ENCODE peak calls at places on chromosomes 1 and 21, in six cellular contexts. B is DND-41, J is PC-3, H is GM23248, M is kidney, K is fibroblast of lung. O is an unnamed sample.

GRCh38 chr1:157377216-157377821 is 175.0 kb downstream of the FCRL5 start:
- DNase-seq in B (peak; percentile 51), J (peak; percentile 74), H (peak; percentile 63), M (no peak), K (peak; percentile 17), O (no peak)

GRCh38 chr1:220573836-220574235 is 45.9 kb downstream of the MARK1 start:
- DNase-seq in B (no peak), J (no peak), H (no peak), M (no peak), K (no peak), O (no peak)

GRCh38 chr1:52294580-52294979 is 71.4 kb downstream of the CC2D1B start:
- DNase-seq in B (no peak), J (no peak), H (peak; percentile 51), M (no peak), K (no peak), O (no peak)

GRCh38 chr1:25927541-25928265 is 21.5 kb upstream of the STMN1 start:
- DNase-seq in B (no peak), J (no peak), H (no peak), M (no peak), K (no peak), O (no peak)

GRCh38 chr21:31594726-31595125 is 64.8 kb upstream of the SOD1 start:
- DNase-seq in B (no peak), J (no peak), H (no peak), M (no peak), K (no peak), O (no peak)

GRCh38 chr1:15173863-15174614 is 20.5 kb downstream of the TMEM51 start:
- DNase-seq in B (no peak), J (no peak), H (no peak), M (no peak), K (no peak), O (no peak)

GRCh38 chr1:119376594-119376993 is 8.0 kb downstream of the HAO2 start:
- DNase-seq in B (no peak), J (no peak), H (no peak), M (no peak), K (no peak), O (no peak)

GRCh38 chr1:155184835-155185782 is 11.5 kb downstream of the TRIM46 start:
- DNase-seq in B (no peak), J (no peak), H (no peak), M (peak; percentile 90), K (no peak), O (no peak)

GRCh38 chr1:209825591-209826433 is 2.0 kb upstream of the UTP25 start:
- DNase-seq in B (no peak), J (peak; percentile 96), H (no peak), M (no peak), K (no peak), O (no peak)
- H3K9ac ChIP-seq in B (no peak overlapping the region), J (peak overlapping the region; percentile 89), H (no peak overlapping the region), M (no peak overlapping the region), K (no peak overlapping the region), O (no peak overlapping the region)

GRCh38 chr1:198676253-198676652 is 37.4 kb downstream of the PTPRC start:
- DNase-seq in B (peak; percentile 51), J (no peak), H (no peak), M (no peak), K (no peak), O (peak; percentile 83)
- H3K27ac ChIP-seq in B (peak overlapping the region; percentile 72), J (no peak overlapping the region), H (peak overlapping the region; percentile 48), M (no peak overlapping the region), K (no peak overlapping the region), O (no peak overlapping the region)

GRCh38 chr1:234731371-234732085 is 121.5 kb upstream of the IRF2BP2 start:
- DNase-seq in B (peak; percentile 22), J (peak; percentile 87), H (peak; percentile 94), M (no peak), K (peak; percentile 71), O (no peak)
- H3K9ac ChIP-seq in B (no peak overlapping the region), J (peak overlapping the region; percentile 62), H (peak overlapping the region; percentile 53), M (no peak overlapping the region), K (no peak overlapping the region), O (no peak overlapping the region)

GRCh38 chr1:179586107-179586823 is 5.4 kb upstream of the TDRD5 start:
- DNase-seq in B (no peak), J (peak; percentile 13), H (peak; percentile 46), M (peak; percentile 79), K (peak; percentile 40), O (no peak)
- H3K27ac ChIP-seq in B (no peak overlapping the region), J (no peak overlapping the region), H (no peak overlapping the region), M (peak overlapping the region; percentile 22), K (no peak overlapping the region), O (no peak overlapping the region)

DNA sequence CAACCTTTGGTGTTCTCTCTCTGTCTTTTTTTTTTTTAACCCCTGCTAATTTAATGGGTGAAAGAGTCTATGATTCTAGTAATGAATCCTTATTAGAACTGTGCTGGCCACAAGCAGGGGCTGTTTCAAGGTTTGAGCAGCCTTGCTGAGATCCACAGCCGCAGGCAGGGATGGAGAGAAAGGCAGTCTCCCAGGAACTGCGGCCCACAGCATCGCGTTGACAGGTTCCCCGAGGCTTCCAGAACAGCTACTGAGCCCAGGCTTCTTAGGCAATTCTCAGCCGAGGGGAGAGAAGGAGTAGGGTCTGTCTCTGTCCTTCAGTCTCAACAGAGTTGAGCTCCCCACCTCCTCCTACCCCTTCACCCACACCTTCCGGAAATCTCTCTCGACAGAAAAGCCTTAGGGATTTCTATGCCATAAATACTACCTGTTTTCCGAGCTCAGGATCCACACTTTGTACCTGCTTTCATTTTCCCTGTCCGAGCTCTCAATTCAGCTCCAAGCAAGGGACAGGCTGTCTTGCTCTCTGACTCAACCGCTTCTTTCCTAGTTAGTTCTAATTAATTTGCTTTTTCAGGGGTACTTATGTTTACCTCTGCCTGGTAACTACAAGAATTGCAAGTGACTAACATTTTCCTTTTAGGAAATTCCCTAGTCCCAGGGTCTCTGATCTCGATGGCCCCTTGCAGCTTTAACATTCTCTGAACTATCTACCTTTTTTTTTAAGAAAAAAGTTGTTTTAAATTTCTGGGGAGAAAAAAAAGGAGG is 6.7 kb upstream of the CASZ1 start:
- DNase-seq in B (no peak), J (no peak), H (no peak), M (no peak), K (no peak), O (no peak)
- H3K9ac ChIP-seq in B (no peak overlapping the region), J (no peak overlapping the region), H (no peak overlapping the region), M (no peak overlapping the region), K (no peak overlapping the region), O (peak overlapping the region; percentile 5)

GRCh38 chr1:54347261-54347954 is 58.8 kb downstream of the SSBP3 start:
- DNase-seq in B (no peak), J (no peak), H (no peak), M (no peak), K (no peak), O (no peak)
- H3K27ac ChIP-seq in B (no peak overlapping the region), J (no peak overlapping the region), H (no peak overlapping the region), M (peak overlapping the region; percentile 60), K (no peak overlapping the region), O (no peak overlapping the region)

GRCh38 chr1:219463629-219464028 is 149.3 kb downstream of the ZC3H11B start:
- DNase-seq in B (no peak), J (no peak), H (peak; percentile 54), M (no peak), K (peak; percentile 26), O (no peak)

GRCh38 chr1:219461891-219462528 is 150.9 kb downstream of the ZC3H11B start:
- DNase-seq in B (no peak), J (no peak), H (peak; percentile 36), M (no peak), K (no peak), O (no peak)

GRCh38 chr1:219465247-219466093 is 147.4 kb downstream of the ZC3H11B start:
- DNase-seq in B (no peak), J (peak; percentile 69), H (peak; percentile 90), M (no peak), K (no peak), O (no peak)

GRCh38 chr1:219459321-219460105 is 153.4 kb downstream of the ZC3H11B start:
- DNase-seq in B (no peak), J (no peak), H (peak; percentile 71), M (no peak), K (no peak), O (no peak)

DNA sequence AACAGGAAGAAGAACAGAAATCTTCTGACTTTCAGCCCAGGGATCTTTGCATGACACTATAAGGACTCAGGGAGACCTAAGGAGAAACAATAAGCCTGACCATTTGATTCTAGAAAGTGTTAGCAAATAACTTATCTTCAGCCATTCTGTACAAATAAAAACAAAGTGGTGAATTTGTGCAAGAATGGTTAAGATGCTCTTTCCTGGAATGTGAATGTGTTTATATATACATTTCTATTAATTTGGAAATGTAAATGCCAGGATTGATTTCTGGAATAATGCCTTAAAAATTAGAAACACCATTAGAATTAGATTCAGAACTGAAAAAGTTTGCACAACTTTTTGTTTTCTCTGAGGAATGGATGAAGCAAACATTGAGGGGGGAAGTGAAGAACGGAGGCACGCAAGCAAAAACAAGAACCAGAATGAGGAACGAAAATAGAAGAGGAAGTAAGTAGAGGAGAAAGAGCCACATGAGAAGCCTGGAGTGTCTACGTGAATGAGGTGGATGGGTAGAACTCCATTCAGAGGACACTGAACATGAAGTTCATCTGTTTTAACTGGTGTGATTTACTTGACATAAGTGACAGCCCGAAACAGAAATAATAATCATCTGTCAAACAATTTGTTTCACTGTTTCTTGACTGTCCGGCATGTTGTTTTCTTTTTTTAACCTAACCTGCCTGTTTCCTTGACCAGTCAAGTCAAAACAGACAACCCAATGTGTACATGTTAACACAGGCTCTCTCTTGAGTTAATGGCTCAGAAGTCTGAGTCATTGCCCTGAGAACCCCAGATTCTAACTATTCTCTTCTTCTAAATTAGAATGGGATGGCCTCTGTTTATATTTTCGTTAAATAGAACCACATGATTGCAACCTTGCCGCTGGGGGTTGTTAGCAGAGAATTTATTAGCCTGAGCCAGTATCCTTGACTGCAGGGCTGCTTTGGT is 152.1 kb downstream of the ZC3H11B start:
- DNase-seq in B (no peak), J (no peak), H (peak; percentile 76), M (no peak), K (peak; percentile 56), O (no peak)
- H3K9ac ChIP-seq in B (no peak overlapping the region), J (no peak overlapping the region), H (peak overlapping the region; percentile 22), M (no peak overlapping the region), K (no peak overlapping the region), O (no peak overlapping the region)

DNA sequence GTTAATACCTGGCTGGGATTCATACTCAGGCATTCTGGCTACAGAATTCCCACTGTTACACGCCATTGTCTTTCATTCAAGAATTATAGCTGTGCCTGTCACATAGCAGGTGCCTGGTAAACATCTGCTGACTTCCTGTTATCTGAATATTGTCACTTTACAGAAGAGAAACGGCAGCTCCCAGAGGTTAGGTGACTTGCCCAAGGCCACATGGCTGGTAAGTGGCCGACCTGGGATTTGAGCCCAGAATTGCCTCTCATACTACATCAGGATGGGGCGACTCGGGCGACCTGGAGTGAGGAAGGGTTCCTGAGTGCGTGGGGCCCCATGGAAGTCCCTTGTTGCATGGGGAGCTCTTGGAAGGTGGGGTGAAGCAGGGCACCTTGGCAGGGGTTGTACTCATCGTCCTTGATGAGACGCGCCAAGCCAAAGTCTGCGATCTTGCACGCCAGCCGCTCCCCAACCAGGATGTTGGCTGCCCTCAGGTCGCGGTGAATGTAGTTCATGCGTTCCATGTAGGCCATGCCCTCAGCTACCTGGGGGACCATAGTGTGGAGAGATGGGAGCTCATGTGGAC is 10.2 kb upstream of the AHDC1 start:
- DNase-seq in B (no peak), J (no peak), H (no peak), M (no peak), K (no peak), O (no peak)
- H3K27ac ChIP-seq in B (peak overlapping the region; percentile 58), J (no peak overlapping the region), H (no peak overlapping the region), M (no peak overlapping the region), K (no peak overlapping the region), O (no peak overlapping the region)

O was measured in SK-N-MC.